ENCODE peak calls at places on chromosomes 4 and X, in four cellular contexts. One of them, this sample, is unnamed.

GRCh38 chrX:153903238-153903980 is 1.1 kb upstream of the AVPR2 start:
- DNase-seq in A549: no peak
- DNase-seq in Caki2: no peak
- DNase-seq in stimulated activated CD4-positive, alpha-beta T cell treated with anti-CD3 and anti-CD28 coated beads, Interleukin-4, amount 100 ng/mL, for 1 hour: no peak
- DNase-seq in this sample: no peak

GRCh38 chr4:23613782-23614181 is 276.1 kb downstream of the PPARGC1A start:
- DNase-seq in A549: no peak
- DNase-seq in Caki2: no peak
- DNase-seq in stimulated activated CD4-positive, alpha-beta T cell treated with anti-CD3 and anti-CD28 coated beads, Interleukin-4, amount 100 ng/mL, for 1 hour: no peak
- DNase-seq in this sample: no peak

GRCh38 chrX:43068639-43069038 is 290.7 kb upstream of the PPP1R2C start:
- DNase-seq in A549: no peak
- DNase-seq in Caki2: no peak
- DNase-seq in stimulated activated CD4-positive, alpha-beta T cell treated with anti-CD3 and anti-CD28 coated beads, Interleukin-4, amount 100 ng/mL, for 1 hour: no peak
- DNase-seq in this sample: no peak

GRCh38 chr4:4259484-4260100 is 11.6 kb upstream of the TMEM128 start:
- DNase-seq in A549: no peak
- DNase-seq in Caki2: no peak
- DNase-seq in stimulated activated CD4-positive, alpha-beta T cell treated with anti-CD3 and anti-CD28 coated beads, Interleukin-4, amount 100 ng/mL, for 1 hour: no peak
- DNase-seq in this sample: no peak

GRCh38 chr4:118774989-118775388 is 60.9 kb downstream of the SEC24D start:
- DNase-seq in A549: no peak
- DNase-seq in Caki2: peak; percentile 12
- DNase-seq in stimulated activated CD4-positive, alpha-beta T cell treated with anti-CD3 and anti-CD28 coated beads, Interleukin-4, amount 100 ng/mL, for 1 hour: no peak
- DNase-seq in this sample: no peak

GRCh38 chr4:103415801-103416200 is 217.7 kb upstream of the CENPE start:
- DNase-seq in A549: no peak
- DNase-seq in Caki2: no peak
- DNase-seq in stimulated activated CD4-positive, alpha-beta T cell treated with anti-CD3 and anti-CD28 coated beads, Interleukin-4, amount 100 ng/mL, for 1 hour: no peak
- DNase-seq in this sample: no peak

GRCh38 chrX:5390376-5390775 is 838.3 kb downstream of the NLGN4X start:
- DNase-seq in A549: no peak
- DNase-seq in Caki2: no peak
- DNase-seq in stimulated activated CD4-positive, alpha-beta T cell treated with anti-CD3 and anti-CD28 coated beads, Interleukin-4, amount 100 ng/mL, for 1 hour: no peak
- DNase-seq in this sample: no peak

GRCh38 chr4:125319311-125319710 is 4.6 kb downstream of the FAT4 start:
- DNase-seq in A549: no peak
- DNase-seq in Caki2: no peak
- DNase-seq in stimulated activated CD4-positive, alpha-beta T cell treated with anti-CD3 and anti-CD28 coated beads, Interleukin-4, amount 100 ng/mL, for 1 hour: no peak
- DNase-seq in this sample: no peak

GRCh38 chr4:104589264-104589868 is 94.7 kb upstream of the CXXC4 start:
- DNase-seq in A549: no peak
- DNase-seq in Caki2: no peak
- DNase-seq in stimulated activated CD4-positive, alpha-beta T cell treated with anti-CD3 and anti-CD28 coated beads, Interleukin-4, amount 100 ng/mL, for 1 hour: no peak
- DNase-seq in this sample: no peak

GRCh38 chr4:41814565-41814964 is 66.0 kb upstream of the PHOX2B start:
- DNase-seq in A549: peak; percentile 31
- DNase-seq in Caki2: no peak
- DNase-seq in stimulated activated CD4-positive, alpha-beta T cell treated with anti-CD3 and anti-CD28 coated beads, Interleukin-4, amount 100 ng/mL, for 1 hour: no peak
- DNase-seq in this sample: no peak

GRCh38 chr4:52836120-52836519 is 26.0 kb upstream of the RASL11B start:
- DNase-seq in A549: no peak
- DNase-seq in Caki2: no peak
- DNase-seq in stimulated activated CD4-positive, alpha-beta T cell treated with anti-CD3 and anti-CD28 coated beads, Interleukin-4, amount 100 ng/mL, for 1 hour: no peak
- DNase-seq in this sample: no peak

GRCh38 chr4:2249526-2249991 is 7.6 kb upstream of the HAUS3 start:
- DNase-seq in A549: no peak
- DNase-seq in Caki2: no peak
- DNase-seq in stimulated activated CD4-positive, alpha-beta T cell treated with anti-CD3 and anti-CD28 coated beads, Interleukin-4, amount 100 ng/mL, for 1 hour: no peak
- DNase-seq in this sample: peak; percentile 12

GRCh38 chr4:168928346-168928745 is 81.7 kb downstream of the CBR4 start:
- DNase-seq in A549: no peak
- DNase-seq in Caki2: no peak
- DNase-seq in stimulated activated CD4-positive, alpha-beta T cell treated with anti-CD3 and anti-CD28 coated beads, Interleukin-4, amount 100 ng/mL, for 1 hour: no peak
- DNase-seq in this sample: no peak

GRCh38 chrX:103441878-103442535 is 65.7 kb downstream of the BEX3 start:
- DNase-seq in A549: no peak
- DNase-seq in Caki2: no peak
- DNase-seq in stimulated activated CD4-positive, alpha-beta T cell treated with anti-CD3 and anti-CD28 coated beads, Interleukin-4, amount 100 ng/mL, for 1 hour: no peak
- DNase-seq in this sample: no peak

GRCh38 chrX:42696551-42697129 is 81.3 kb downstream of the PPP1R2C start:
- DNase-seq in A549: no peak
- DNase-seq in Caki2: no peak
- DNase-seq in stimulated activated CD4-positive, alpha-beta T cell treated with anti-CD3 and anti-CD28 coated beads, Interleukin-4, amount 100 ng/mL, for 1 hour: no peak
- DNase-seq in this sample: no peak

GRCh38 chr4:183766140-183766539 is 107.0 kb downstream of the TRAPPC11 start:
- DNase-seq in A549: no peak
- DNase-seq in Caki2: no peak
- DNase-seq in stimulated activated CD4-positive, alpha-beta T cell treated with anti-CD3 and anti-CD28 coated beads, Interleukin-4, amount 100 ng/mL, for 1 hour: no peak
- DNase-seq in this sample: no peak

GRCh38 chr4:7030856-7031255 is 12.3 kb upstream of the TADA2B start:
- DNase-seq in A549: no peak
- DNase-seq in Caki2: no peak
- DNase-seq in stimulated activated CD4-positive, alpha-beta T cell treated with anti-CD3 and anti-CD28 coated beads, Interleukin-4, amount 100 ng/mL, for 1 hour: no peak
- DNase-seq in this sample: no peak

GRCh38 chrX:69226459-69227158 is 61.4 kb upstream of the PJA1 start:
- DNase-seq in A549: no peak
- DNase-seq in Caki2: no peak
- DNase-seq in stimulated activated CD4-positive, alpha-beta T cell treated with anti-CD3 and anti-CD28 coated beads, Interleukin-4, amount 100 ng/mL, for 1 hour: no peak
- DNase-seq in this sample: no peak

GRCh38 chr4:173924561-173924960 is 358.9 kb downstream of the FBXO8 start:
- DNase-seq in A549: no peak
- DNase-seq in Caki2: no peak
- DNase-seq in stimulated activated CD4-positive, alpha-beta T cell treated with anti-CD3 and anti-CD28 coated beads, Interleukin-4, amount 100 ng/mL, for 1 hour: no peak
- DNase-seq in this sample: no peak

GRCh38 chr4:17367201-17367600 is 144.7 kb downstream of the QDPR start:
- DNase-seq in A549: no peak
- DNase-seq in Caki2: no peak
- DNase-seq in stimulated activated CD4-positive, alpha-beta T cell treated with anti-CD3 and anti-CD28 coated beads, Interleukin-4, amount 100 ng/mL, for 1 hour: no peak
- DNase-seq in this sample: no peak

GRCh38 chr4:187207931-187208330 is 484.3 kb upstream of the FAT1 start:
- DNase-seq in A549: no peak
- DNase-seq in Caki2: no peak
- DNase-seq in stimulated activated CD4-positive, alpha-beta T cell treated with anti-CD3 and anti-CD28 coated beads, Interleukin-4, amount 100 ng/mL, for 1 hour: no peak
- DNase-seq in this sample: no peak

GRCh38 chrX:136933617-136934145 is 53.2 kb upstream of the RBMX start:
- DNase-seq in A549: no peak
- DNase-seq in Caki2: no peak
- DNase-seq in stimulated activated CD4-positive, alpha-beta T cell treated with anti-CD3 and anti-CD28 coated beads, Interleukin-4, amount 100 ng/mL, for 1 hour: no peak
- DNase-seq in this sample: no peak

GRCh38 chr4:107216379-107216778 is 180.3 kb upstream of the DKK2 start:
- DNase-seq in A549: no peak
- DNase-seq in Caki2: no peak
- DNase-seq in stimulated activated CD4-positive, alpha-beta T cell treated with anti-CD3 and anti-CD28 coated beads, Interleukin-4, amount 100 ng/mL, for 1 hour: no peak
- DNase-seq in this sample: no peak

GRCh38 chrX:153802513-153803045 is 8.1 kb downstream of the SSR4 start:
- DNase-seq in A549: no peak
- DNase-seq in Caki2: no peak
- DNase-seq in stimulated activated CD4-positive, alpha-beta T cell treated with anti-CD3 and anti-CD28 coated beads, Interleukin-4, amount 100 ng/mL, for 1 hour: no peak
- DNase-seq in this sample: no peak

GRCh38 chrX:123859409-123859827 is 435 bp upstream of the XIAP start:
- DNase-seq in A549: no peak
- DNase-seq in Caki2: no peak
- DNase-seq in stimulated activated CD4-positive, alpha-beta T cell treated with anti-CD3 and anti-CD28 coated beads, Interleukin-4, amount 100 ng/mL, for 1 hour: peak; percentile 56
- DNase-seq in this sample: peak; percentile 78

GRCh38 chr4:38177792-38178665 is 217.8 kb downstream of the PTTG2 start:
- DNase-seq in A549: no peak
- DNase-seq in Caki2: no peak
- DNase-seq in stimulated activated CD4-positive, alpha-beta T cell treated with anti-CD3 and anti-CD28 coated beads, Interleukin-4, amount 100 ng/mL, for 1 hour: peak; percentile 45
- DNase-seq in this sample: peak; percentile 58

GRCh38 chrX:18654873-18655836 is 16.8 kb downstream of the RS1 start:
- DNase-seq in A549: no peak
- DNase-seq in Caki2: no peak
- DNase-seq in stimulated activated CD4-positive, alpha-beta T cell treated with anti-CD3 and anti-CD28 coated beads, Interleukin-4, amount 100 ng/mL, for 1 hour: no peak
- DNase-seq in this sample: no peak

GRCh38 chrX:115364625-115365024 is 75.1 kb downstream of the LUZP4 start:
- DNase-seq in A549: no peak
- DNase-seq in Caki2: no peak
- DNase-seq in stimulated activated CD4-positive, alpha-beta T cell treated with anti-CD3 and anti-CD28 coated beads, Interleukin-4, amount 100 ng/mL, for 1 hour: no peak
- DNase-seq in this sample: no peak

GRCh38 chrX:54181196-54181953 is 1.7 kb downstream of the FAM120C start:
- DNase-seq in A549: no peak
- DNase-seq in Caki2: peak; percentile 31
- DNase-seq in stimulated activated CD4-positive, alpha-beta T cell treated with anti-CD3 and anti-CD28 coated beads, Interleukin-4, amount 100 ng/mL, for 1 hour: no peak
- DNase-seq in this sample: no peak

GRCh38 chrX:31038585-31039326 is 33.1 kb downstream of the FTHL17 start:
- DNase-seq in A549: peak; percentile 6
- DNase-seq in Caki2: peak; percentile 10
- DNase-seq in stimulated activated CD4-positive, alpha-beta T cell treated with anti-CD3 and anti-CD28 coated beads, Interleukin-4, amount 100 ng/mL, for 1 hour: peak; percentile 5
- DNase-seq in this sample: peak; percentile 23

GRCh38 chr4:127993150-127993549 is 27.9 kb downstream of the ABHD18 start:
- DNase-seq in A549: no peak
- DNase-seq in Caki2: no peak
- DNase-seq in stimulated activated CD4-positive, alpha-beta T cell treated with anti-CD3 and anti-CD28 coated beads, Interleukin-4, amount 100 ng/mL, for 1 hour: no peak
- DNase-seq in this sample: no peak

GRCh38 chrX:1453951-1454785 is 1.5 kb upstream of the ASMTL start:
- DNase-seq in A549: peak; percentile 89
- DNase-seq in Caki2: peak; percentile 86
- DNase-seq in stimulated activated CD4-positive, alpha-beta T cell treated with anti-CD3 and anti-CD28 coated beads, Interleukin-4, amount 100 ng/mL, for 1 hour: peak; percentile 95
- DNase-seq in this sample: peak; percentile 98

This sample was measured in activated T-cell treated with anti-CD3 and anti-CD28 coated beads, Interleukin-2, amount 50 U/mL, for 48 hours.